ENCODE peak calls at places on chromosomes 7 and 10, in six cellular contexts. T is germinal center; R is ELR; F is substantia nigra; B is stimulated activated CD8-positive, alpha-beta memory T cell treated with anti-CD3 and anti-CD28 coated beads, Interleukin-4, amount 100 ng/mL, for 48 hours; H is activated naive CD4-positive, alpha-beta T cell treated with anti-CD3 and anti-CD28 coated beads for 36 hours. M is an unnamed sample.

GRCh38 chr7:96179341-96179740 is 142.6 kb downstream of the SLC25A13 start:
- DNase-seq in T (no peak), R (no peak), F (no peak), B (no peak), H (no peak), M (no peak)

GRCh38 chr10:133527779-133528271 is 662 bp downstream of the CYP2E1 start:
- DNase-seq in T (no peak), R (no peak), F (peak), B (no peak), H (no peak), M (no peak)

GRCh38 chr10:103881420-103882284 is 26.3 kb upstream of the SH3PXD2A start:
- DNase-seq in T (no peak), R (no peak), F (peak), B (no peak), H (no peak), M (no peak)

GRCh38 chr10:103980246-103980906 is 13.4 kb downstream of the SLK start:
- DNase-seq in T (no peak), R (peak), F (no peak), B (no peak), H (no peak), M (no peak)

GRCh38 chr7:31192996-31193395 is 140.9 kb downstream of the ADCYAP1R1 start:
- DNase-seq in T (no peak), R (peak), F (peak), B (peak), H (peak), M (no peak)

GRCh38 chr10:20811131-20811530 is 86.0 kb downstream of the NEBL start:
- DNase-seq in T (no peak), R (no peak), F (no peak), B (no peak), H (no peak), M (no peak)

GRCh38 chr10:129730272-129730992 is 233.6 kb downstream of the EBF3 start:
- DNase-seq in T (no peak), R (no peak), F (no peak), B (no peak), H (no peak), M (no peak)

GRCh38 chr7:121561717-121562116 is 165.6 kb upstream of the FAM3C start:
- DNase-seq in T (no peak), R (no peak), F (no peak), B (no peak), H (no peak), M (no peak)

GRCh38 chr7:108211382-108212201 is 81.4 kb upstream of the LAMB4 start:
- DNase-seq in T (no peak), R (peak), F (no peak), B (no peak), H (peak), M (no peak)

GRCh38 chr7:85512802-85513201 is 325.9 kb upstream of the SEMA3D start:
- DNase-seq in T (no peak), R (no peak), F (no peak), B (no peak), H (no peak), M (no peak)

GRCh38 chr10:92697663-92698511 is 8.1 kb downstream of the HHEX start:
- DNase-seq in T (no peak), R (no peak), F (no peak), B (no peak), H (no peak), M (no peak)

GRCh38 chr10:119209050-119209735 is 1.8 kb downstream of the GRK5 start:
- DNase-seq in T (peak), R (peak), F (peak), B (peak), H (peak), M (no peak)

GRCh38 chr7:76372984-76373833 is 14.4 kb upstream of the YWHAG start:
- DNase-seq in T (no peak), R (peak), F (no peak), B (no peak), H (no peak), M (no peak)

GRCh38 chr7:3092468-3092867 is 48.8 kb upstream of the CARD11 start:
- DNase-seq in T (peak), R (peak), F (peak), B (peak), H (peak), M (peak)

GRCh38 chr7:51121945-51122425 is 194.6 kb downstream of the COBL start:
- DNase-seq in T (no peak), R (no peak), F (no peak), B (no peak), H (peak), M (no peak)

GRCh38 chr10:122233857-122234348 is 37.2 kb upstream of the BTBD16 start:
- DNase-seq in T (no peak), R (no peak), F (peak), B (no peak), H (no peak), M (no peak)

GRCh38 chr10:88038268-88038667 is 174.8 kb downstream of the PTEN start:
- DNase-seq in T (no peak), R (no peak), F (no peak), B (no peak), H (no peak), M (no peak)

GRCh38 chr10:16787361-16787791 is 29.8 kb downstream of the RSU1 start:
- DNase-seq in T (no peak), R (no peak), F (no peak), B (peak), H (peak), M (no peak)

GRCh38 chr10:79066460-79067240 is 2.1 kb upstream of the ZMIZ1 start:
- DNase-seq in T (no peak), R (peak), F (no peak), B (no peak), H (peak), M (no peak)

GRCh38 chr7:150381785-150382122 is 2.6 kb downstream of the ZNF775 start:
- DNase-seq in T (no peak), R (no peak), F (no peak), B (no peak), H (no peak), M (peak)

GRCh38 chr10:68594405-68594804 is 34.3 kb downstream of the TET1 start:
- DNase-seq in T (no peak), R (peak), F (no peak), B (no peak), H (no peak), M (no peak)

M was measured in CD14-positive monocyte.